ENCODE peak calls at places on chromosomes 13 and 19, in ten cellular contexts. Z is neural progenitor cell; Y is mammary epithelial cell; A is dorsolateral prefrontal cortex; C is endodermal cell; U is endothelial cell of umbilical vein; V is CD8-positive, alpha-beta memory T cell; M is GM23248; X is H9; D is psoas muscle. R is an unnamed sample.

GRCh38 chr13:27792393-27793218 is at the start of gene GSX1:
- DNase-seq in Z (peak), Y (peak), A (peak), C (peak), U (peak), V (peak), M (peak), X (peak), D (peak), R (peak)

GRCh38 chr19:42634409-42635232 is 39.9 kb upstream of the CEACAM8 start:
- DNase-seq in Z (peak), Y (peak), A (no peak), C (peak), U (peak), V (no peak), M (peak), X (no peak), D (no peak), R (no peak)

GRCh38 chr19:35162471-35163326 is 8.2 kb downstream of the FXYD5 start:
- DNase-seq in Z (no peak), Y (peak), A (no peak), C (no peak), U (no peak), V (no peak), M (peak), X (no peak), D (no peak), R (no peak)

GRCh38 chr19:43300876-43301765 is 31.8 kb upstream of the PSG9 start:
- DNase-seq in Z (no peak), Y (no peak), A (no peak), C (no peak), U (no peak), V (no peak), M (peak), X (no peak), D (no peak), R (no peak)

GRCh38 chr13:98103942-98104880 is 38.7 kb upstream of the FARP1 start:
- DNase-seq in Z (no peak), Y (peak), A (no peak), C (no peak), U (no peak), V (no peak), M (peak), X (peak), D (no peak), R (no peak)

GRCh38 chr13:44822291-44822690 is 167.0 kb downstream of the NUFIP1 start:
- DNase-seq in Z (no peak), Y (no peak), A (no peak), C (no peak), U (no peak), V (no peak), M (no peak), X (no peak), D (no peak), R (no peak)

GRCh38 chr19:10388957-10389356 is 8.6 kb upstream of the TYK2 start:
- DNase-seq in Z (peak), Y (peak), A (peak), C (peak), U (peak), V (peak), M (peak), X (peak), D (peak), R (peak)

GRCh38 chr19:30097746-30098280 is 155.8 kb downstream of the URI1 start:
- DNase-seq in Z (no peak), Y (no peak), A (no peak), C (no peak), U (no peak), V (no peak), M (no peak), X (no peak), D (peak), R (no peak)

GRCh38 chr13:72986197-72986596 is 72.6 kb upstream of the KLF5 start:
- DNase-seq in Z (no peak), Y (no peak), A (no peak), C (no peak), U (no peak), V (no peak), M (no peak), X (no peak), D (no peak), R (no peak)

DNA sequence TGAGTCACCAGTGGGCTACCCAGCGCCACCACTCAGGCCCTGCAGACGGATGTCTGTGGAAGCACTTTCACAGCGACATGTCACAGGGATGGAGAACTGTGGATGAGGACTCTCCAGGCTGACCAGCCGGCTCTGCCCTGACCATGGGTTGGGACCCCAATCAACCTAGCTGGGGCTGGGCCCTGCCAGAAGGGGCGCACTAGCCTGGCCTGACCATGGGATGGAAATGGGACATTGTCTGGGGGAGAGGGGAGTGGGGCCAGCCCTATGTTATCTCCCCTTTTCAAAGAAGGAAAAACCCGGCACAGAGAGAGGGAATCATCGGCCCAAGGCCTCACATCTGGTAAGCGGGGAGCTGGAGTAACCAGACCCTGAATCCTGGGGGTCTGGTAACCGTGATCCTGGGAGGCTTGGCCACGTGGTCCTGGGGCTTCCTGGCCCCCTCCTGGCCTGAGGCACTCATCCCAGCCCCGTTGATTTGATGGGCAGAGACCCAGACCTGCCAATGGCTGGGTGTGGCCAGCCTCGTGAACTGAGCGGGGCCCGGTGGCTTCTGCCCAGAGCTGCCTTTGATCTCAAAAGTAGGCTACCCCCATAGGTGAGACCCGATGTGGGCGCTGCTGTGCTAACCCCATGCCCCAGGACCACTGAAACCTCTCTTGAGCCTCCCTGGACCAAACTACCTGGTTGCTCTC is 11.2 kb upstream of the SLC7A10 start:
- DNase-seq in Z (no peak), Y (no peak), A (no peak), C (no peak), U (no peak), V (no peak), M (no peak), X (no peak), D (peak), R (no peak)
- H3K27ac ChIP-seq in Z (no peak), Y (no peak), A (no peak), C (no peak), U (no peak), V (no peak), M (no peak), X (no peak), D (no peak), R (no peak)

GRCh38 chr19:48354332-48354992 is 9.3 kb downstream of the TMEM143 start:
- DNase-seq in Z (no peak), Y (no peak), A (no peak), C (no peak), U (no peak), V (no peak), M (no peak), X (no peak), D (no peak), R (no peak)
- H3K27ac ChIP-seq in Z (no peak), Y (no peak), A (no peak), C (no peak), U (no peak), V (no peak), M (no peak), X (no peak), D (no peak), R (no peak)

GRCh38 chr19:38692458-38693379 is 45.3 kb downstream of the ACTN4 start:
- DNase-seq in Z (peak), Y (no peak), A (no peak), C (no peak), U (no peak), V (no peak), M (peak), X (no peak), D (no peak), R (peak)

GRCh38 chr19:38690832-38691231 is 43.4 kb downstream of the ACTN4 start:
- DNase-seq in Z (no peak), Y (no peak), A (no peak), C (no peak), U (no peak), V (no peak), M (no peak), X (no peak), D (no peak), R (no peak)

GRCh38 chr19:38693380-38694223 is 46.2 kb downstream of the ACTN4 start:
- DNase-seq in Z (peak), Y (peak), A (no peak), C (peak), U (peak), V (peak), M (peak), X (peak), D (no peak), R (no peak)

GRCh38 chr19:38690146-38690545 is 42.7 kb downstream of the ACTN4 start:
- DNase-seq in Z (no peak), Y (no peak), A (no peak), C (no peak), U (no peak), V (no peak), M (no peak), X (no peak), D (no peak), R (no peak)

DNA sequence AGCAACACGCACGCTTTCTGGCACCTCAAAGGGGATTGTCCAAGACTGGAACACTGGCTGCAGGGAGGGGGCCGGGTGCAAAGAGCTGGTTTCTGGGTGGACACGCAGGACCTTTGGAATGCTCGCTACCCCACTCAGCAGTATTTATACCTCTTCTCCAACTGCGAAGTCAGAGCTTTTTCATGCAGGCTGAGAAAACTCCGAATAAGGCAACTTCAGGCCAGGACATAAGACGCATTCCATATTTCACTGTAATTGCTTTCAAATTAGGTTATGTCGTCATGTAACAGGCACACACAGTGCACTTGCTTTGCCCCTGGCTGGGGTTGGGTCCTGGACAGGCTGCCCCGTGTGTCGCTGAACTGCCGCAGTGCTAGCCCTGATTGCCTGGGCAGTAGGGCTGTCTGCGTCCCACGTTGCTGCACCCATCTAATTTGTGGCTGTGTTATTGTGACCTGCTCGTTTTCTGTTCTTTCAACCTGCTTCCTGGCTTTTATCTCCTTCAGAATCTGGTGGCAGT is 44.5 kb downstream of the ACTN4 start:
- DNase-seq in Z (no peak), Y (peak), A (no peak), C (no peak), U (no peak), V (no peak), M (peak), X (no peak), D (peak), R (no peak)
- H3K27ac ChIP-seq in Z (peak), Y (peak), A (peak), C (peak), U (peak), V (no peak), M (peak), X (no peak), D (peak), R (peak)

DNA sequence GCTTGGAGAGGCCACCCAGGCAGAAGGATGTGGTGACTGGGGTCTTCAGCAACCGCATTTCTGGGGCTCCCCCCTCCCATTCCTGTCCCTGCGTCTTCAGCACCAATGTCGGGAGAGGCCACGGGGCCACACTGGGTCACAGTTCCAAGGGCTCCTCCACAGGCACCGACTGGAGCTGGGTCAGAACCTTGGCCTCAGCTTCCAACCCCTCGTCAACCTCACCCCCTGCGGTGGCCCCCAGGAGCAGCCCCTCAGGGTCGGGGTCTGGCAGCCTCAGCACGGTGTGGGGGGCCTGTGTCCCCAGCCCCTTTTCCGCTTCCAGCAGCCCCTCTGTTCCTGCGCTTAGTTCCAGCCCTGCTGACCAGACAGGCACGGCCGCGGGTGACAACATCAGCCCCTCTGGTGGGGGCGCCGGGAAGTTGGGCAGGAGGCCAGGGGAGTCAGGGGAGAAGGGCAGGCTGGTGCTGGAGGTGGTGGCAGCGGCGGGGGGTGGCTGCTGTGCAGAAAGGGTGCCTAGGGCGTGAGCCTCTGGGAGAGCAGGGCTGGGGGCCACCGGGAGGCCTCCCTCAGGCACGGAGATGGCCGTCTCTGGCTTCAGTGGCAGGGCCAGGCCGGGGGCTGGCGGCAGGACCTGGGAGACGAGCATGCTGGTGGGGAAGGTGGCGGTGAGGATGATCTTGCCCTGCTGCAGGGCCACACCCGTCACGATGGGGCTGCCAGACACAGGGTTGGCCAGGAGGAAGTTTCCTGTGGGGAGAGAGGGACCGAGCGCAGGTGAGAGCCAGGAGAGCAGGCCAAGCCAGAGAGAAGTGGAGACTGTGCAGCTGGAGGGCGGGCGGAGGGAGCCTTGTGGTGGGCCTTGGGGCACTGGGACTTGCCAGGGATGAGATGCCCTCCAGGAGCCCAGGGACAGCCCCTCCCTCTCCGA is 3.4 kb downstream of the SIX5 start:
- DNase-seq in Z (no peak), Y (no peak), A (no peak), C (no peak), U (no peak), V (no peak), M (no peak), X (no peak), D (no peak), R (no peak)
- H3K27ac ChIP-seq in Z (no peak), Y (no peak), A (no peak), C (no peak), U (no peak), V (no peak), M (no peak), X (no peak), D (peak), R (no peak)

GRCh38 chr19:2416321-2417097 is 10.9 kb downstream of the TIMM13 start:
- DNase-seq in Z (no peak), Y (no peak), A (no peak), C (no peak), U (no peak), V (no peak), M (no peak), X (no peak), D (no peak), R (no peak)
- H3K27ac ChIP-seq in Z (no peak), Y (no peak), A (no peak), C (no peak), U (no peak), V (no peak), M (no peak), X (no peak), D (no peak), R (no peak)

GRCh38 chr19:2547721-2548120 is 71.8 kb downstream of the GADD45B start:
- DNase-seq in Z (no peak), Y (no peak), A (no peak), C (peak), U (no peak), V (no peak), M (no peak), X (no peak), D (no peak), R (no peak)
- H3K27ac ChIP-seq in Z (no peak), Y (no peak), A (peak), C (no peak), U (no peak), V (no peak), M (no peak), X (no peak), D (peak), R (peak)

R was measured in caudate nucleus.